ENCODE peak calls at places on chromosomes 4 and X, in six cellular contexts. One of them, this sample, is unnamed. For H3K4me1 and H3K27me3, the result is how much of the 10 kb centered on the place peaks cover.

GRCh38 chr4:6123976-6124375 is 76.4 kb downstream of the JAKMIP1 start:
- DNase-seq in endothelial cell of umbilical vein: no peak
- DNase-seq in lower lobe of right lung: no peak
- DNase-seq in GM23338: no peak
- DNase-seq in left lung: no peak
- DNase-seq in adrenal gland: no peak
- DNase-seq in this sample: no peak

GRCh38 chr4:26116057-26116456 is 202.0 kb downstream of the SMIM20 start:
- DNase-seq in endothelial cell of umbilical vein: no peak
- DNase-seq in lower lobe of right lung: no peak
- DNase-seq in GM23338: no peak
- DNase-seq in left lung: no peak
- DNase-seq in adrenal gland: no peak
- DNase-seq in this sample: no peak

GRCh38 chrX:17564689-17565409 is 172.4 kb upstream of the SCML1 start:
- DNase-seq in endothelial cell of umbilical vein: no peak
- DNase-seq in lower lobe of right lung: peak
- DNase-seq in GM23338: no peak
- DNase-seq in left lung: no peak
- DNase-seq in adrenal gland: no peak
- DNase-seq in this sample: no peak

GRCh38 chr4:185651137-185651677 is 115.9 kb upstream of the PDLIM3 start:
- DNase-seq in endothelial cell of umbilical vein: no peak
- DNase-seq in lower lobe of right lung: no peak
- DNase-seq in GM23338: peak
- DNase-seq in left lung: no peak
- DNase-seq in adrenal gland: peak
- DNase-seq in this sample: no peak

GRCh38 chrX:124940536-124940935 is 379.1 kb upstream of the TEX13C start:
- DNase-seq in endothelial cell of umbilical vein: no peak
- DNase-seq in lower lobe of right lung: no peak
- DNase-seq in GM23338: no peak
- DNase-seq in left lung: no peak
- DNase-seq in adrenal gland: no peak
- DNase-seq in this sample: no peak

GRCh38 chrX:131746491-131746968 is 202.7 kb downstream of the OR13H1 start:
- DNase-seq in endothelial cell of umbilical vein: no peak
- DNase-seq in lower lobe of right lung: no peak
- DNase-seq in GM23338: no peak
- DNase-seq in left lung: no peak
- DNase-seq in adrenal gland: no peak
- DNase-seq in this sample: peak

GRCh38 chrX:148960060-148960459 is 459.6 kb downstream of the AFF2 start:
- DNase-seq in endothelial cell of umbilical vein: peak
- DNase-seq in lower lobe of right lung: no peak
- DNase-seq in GM23338: no peak
- DNase-seq in left lung: no peak
- DNase-seq in adrenal gland: no peak
- DNase-seq in this sample: no peak

GRCh38 chrX:154040307-154040756 is 20.6 kb upstream of the IRAK1 start:
- DNase-seq in endothelial cell of umbilical vein: peak
- DNase-seq in lower lobe of right lung: no peak
- DNase-seq in GM23338: no peak
- DNase-seq in left lung: no peak
- DNase-seq in adrenal gland: no peak
- DNase-seq in this sample: no peak

GRCh38 chr4:77454858-77455257 is 150.8 kb upstream of the CXCL13 start:
- DNase-seq in endothelial cell of umbilical vein: peak
- DNase-seq in lower lobe of right lung: no peak
- DNase-seq in GM23338: no peak
- DNase-seq in left lung: no peak
- DNase-seq in adrenal gland: no peak
- DNase-seq in this sample: no peak

GRCh38 chr4:158172196-158172557 is 648 bp downstream of the GASK1B start:
- DNase-seq in endothelial cell of umbilical vein: no peak
- DNase-seq in lower lobe of right lung: no peak
- DNase-seq in GM23338: no peak
- DNase-seq in left lung: no peak
- DNase-seq in adrenal gland: no peak
- DNase-seq in this sample: no peak

GRCh38 chrX:71492086-71493065 is 40.5 kb upstream of the OGT start:
- DNase-seq in endothelial cell of umbilical vein: peak
- DNase-seq in lower lobe of right lung: peak
- DNase-seq in GM23338: peak
- DNase-seq in left lung: peak
- DNase-seq in adrenal gland: peak
- DNase-seq in this sample: peak

GRCh38 chrX:111010151-111010550 is 85.8 kb upstream of the PAK3 start:
- DNase-seq in endothelial cell of umbilical vein: no peak
- DNase-seq in lower lobe of right lung: no peak
- DNase-seq in GM23338: no peak
- DNase-seq in left lung: no peak
- DNase-seq in adrenal gland: no peak
- DNase-seq in this sample: no peak

GRCh38 chrX:105765691-105766090 is 56.6 kb upstream of the NRK start:
- DNase-seq in endothelial cell of umbilical vein: no peak
- DNase-seq in lower lobe of right lung: no peak
- DNase-seq in GM23338: peak
- DNase-seq in left lung: no peak
- DNase-seq in adrenal gland: no peak
- DNase-seq in this sample: no peak

GRCh38 chr4:2261853-2262144 is at the start of gene MXD4:
- DNase-seq in endothelial cell of umbilical vein: no peak
- DNase-seq in lower lobe of right lung: no peak
- DNase-seq in GM23338: no peak
- DNase-seq in left lung: no peak
- DNase-seq in adrenal gland: no peak
- DNase-seq in this sample: no peak
- H3K4me1 ChIP-seq in endothelial cell of umbilical vein: under half
- H3K4me1 ChIP-seq in lower lobe of right lung: half or more
- H3K4me1 ChIP-seq in GM23338: under half
- H3K4me1 ChIP-seq in left lung: under half
- H3K4me1 ChIP-seq in adrenal gland: half or more
- H3K4me1 ChIP-seq in this sample: under half

GRCh38 chrX:88424541-88424940 is 322.5 kb upstream of the CPXCR1 start:
- DNase-seq in endothelial cell of umbilical vein: no peak
- DNase-seq in lower lobe of right lung: no peak
- DNase-seq in GM23338: no peak
- DNase-seq in left lung: no peak
- DNase-seq in adrenal gland: no peak
- DNase-seq in this sample: no peak
- H3K27me3 ChIP-seq in endothelial cell of umbilical vein: under half
- H3K27me3 ChIP-seq in lower lobe of right lung: under half
- H3K27me3 ChIP-seq in GM23338: under half
- H3K27me3 ChIP-seq in left lung: under half
- H3K27me3 ChIP-seq in adrenal gland: under half
- H3K27me3 ChIP-seq in this sample: under half

GRCh38 chrX:56618250-56618649 is 54.8 kb downstream of the UBQLN2 start:
- DNase-seq in endothelial cell of umbilical vein: no peak
- DNase-seq in lower lobe of right lung: no peak
- DNase-seq in GM23338: peak
- DNase-seq in left lung: no peak
- DNase-seq in adrenal gland: no peak
- DNase-seq in this sample: no peak

GRCh38 chrX:56623316-56623715 is 59.9 kb downstream of the UBQLN2 start:
- DNase-seq in endothelial cell of umbilical vein: no peak
- DNase-seq in lower lobe of right lung: no peak
- DNase-seq in GM23338: no peak
- DNase-seq in left lung: no peak
- DNase-seq in adrenal gland: no peak
- DNase-seq in this sample: no peak
- TF ChIP-seq CTCF in endothelial cell of umbilical vein: no peak
- TF ChIP-seq CTCF in lower lobe of right lung: no peak
- TF ChIP-seq CTCF in GM23338: no peak
- TF ChIP-seq CTCF in left lung: no peak
- TF ChIP-seq CTCF in adrenal gland: no peak
- TF ChIP-seq CTCF in this sample: no peak

DNA sequence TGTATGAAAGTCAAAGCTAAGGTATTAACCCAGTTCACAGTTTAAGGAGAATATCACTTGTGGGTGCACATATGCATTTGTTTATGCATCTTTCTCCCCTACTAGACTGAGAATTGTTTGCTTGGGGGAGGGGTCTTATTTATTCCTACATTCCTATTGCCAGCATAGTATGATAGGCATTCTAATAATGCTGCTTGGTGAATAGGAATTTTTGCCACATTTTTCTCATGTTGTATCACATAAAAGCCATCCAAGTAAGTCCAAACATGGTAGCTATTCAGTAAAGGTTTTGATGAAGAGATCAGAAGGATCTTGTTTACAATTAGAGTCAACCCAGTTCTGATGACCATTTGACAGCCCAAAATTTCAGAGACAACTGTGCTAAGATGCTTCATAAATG is 48.6 kb downstream of the ASB9 start:
- DNase-seq in endothelial cell of umbilical vein: no peak
- DNase-seq in lower lobe of right lung: no peak
- DNase-seq in GM23338: no peak
- DNase-seq in left lung: no peak
- DNase-seq in adrenal gland: no peak
- DNase-seq in this sample: no peak
- H3K4me1 ChIP-seq in endothelial cell of umbilical vein: under half
- H3K4me1 ChIP-seq in lower lobe of right lung: under half
- H3K4me1 ChIP-seq in GM23338: under half
- H3K4me1 ChIP-seq in left lung: under half
- H3K4me1 ChIP-seq in adrenal gland: under half
- H3K4me1 ChIP-seq in this sample: under half

GRCh38 chr4:137922721-137923120 is 319.4 kb downstream of the SLC7A11 start:
- DNase-seq in endothelial cell of umbilical vein: no peak
- DNase-seq in lower lobe of right lung: no peak
- DNase-seq in GM23338: no peak
- DNase-seq in left lung: no peak
- DNase-seq in adrenal gland: no peak
- DNase-seq in this sample: no peak
- H3K27me3 ChIP-seq in endothelial cell of umbilical vein: under half
- H3K27me3 ChIP-seq in lower lobe of right lung: under half
- H3K27me3 ChIP-seq in GM23338: under half
- H3K27me3 ChIP-seq in left lung: under half
- H3K27me3 ChIP-seq in adrenal gland: under half
- H3K27me3 ChIP-seq in this sample: under half

DNA sequence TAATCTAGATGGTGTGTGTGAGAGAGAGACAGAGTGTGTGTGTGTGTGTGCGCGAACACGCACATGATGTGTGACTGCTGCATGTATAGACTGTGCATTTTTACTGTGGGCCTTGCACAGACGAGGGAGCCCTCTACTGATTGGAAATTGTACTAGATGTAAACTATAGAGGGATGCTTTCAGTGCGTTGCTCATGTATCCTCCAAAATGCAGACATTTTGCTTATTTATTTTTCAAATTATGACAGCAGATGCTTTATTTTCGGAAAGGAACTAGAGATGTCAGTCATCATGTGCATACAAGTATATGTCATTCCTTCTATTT is 168.4 kb upstream of the GK2 start:
- DNase-seq in endothelial cell of umbilical vein: peak
- DNase-seq in lower lobe of right lung: no peak
- DNase-seq in GM23338: peak
- DNase-seq in left lung: no peak
- DNase-seq in adrenal gland: no peak
- DNase-seq in this sample: no peak
- TF ChIP-seq CTCF in endothelial cell of umbilical vein: peak
- TF ChIP-seq CTCF in lower lobe of right lung: peak
- TF ChIP-seq CTCF in GM23338: peak
- TF ChIP-seq CTCF in left lung: no peak
- TF ChIP-seq CTCF in adrenal gland: no peak
- TF ChIP-seq CTCF in this sample: no peak

GRCh38 chr4:154590329-154591006 is at the start of gene FGA:
- DNase-seq in endothelial cell of umbilical vein: no peak
- DNase-seq in lower lobe of right lung: no peak
- DNase-seq in GM23338: peak
- DNase-seq in left lung: no peak
- DNase-seq in adrenal gland: no peak
- DNase-seq in this sample: no peak
- H3K4me1 ChIP-seq in endothelial cell of umbilical vein: under half
- H3K4me1 ChIP-seq in lower lobe of right lung: under half
- H3K4me1 ChIP-seq in GM23338: under half
- H3K4me1 ChIP-seq in left lung: under half
- H3K4me1 ChIP-seq in adrenal gland: under half
- H3K4me1 ChIP-seq in this sample: under half

GRCh38 chr4:19429684-19430083 is 822.0 kb upstream of the SLIT2 start:
- DNase-seq in endothelial cell of umbilical vein: no peak
- DNase-seq in lower lobe of right lung: no peak
- DNase-seq in GM23338: peak
- DNase-seq in left lung: no peak
- DNase-seq in adrenal gland: no peak
- DNase-seq in this sample: no peak
- H3K27me3 ChIP-seq in endothelial cell of umbilical vein: under half
- H3K27me3 ChIP-seq in lower lobe of right lung: under half
- H3K27me3 ChIP-seq in GM23338: half or more
- H3K27me3 ChIP-seq in left lung: under half
- H3K27me3 ChIP-seq in adrenal gland: under half
- H3K27me3 ChIP-seq in this sample: under half

This sample was measured in pancreas.